ENCODE peak calls at places on chromosomes 13 and 19, in nine cellular contexts. V is T-helper 1 cell; T is left colon; X is stimulated activated effector memory CD8-positive, alpha-beta T cell treated with anti-CD3 and anti-CD28 coated beads, Interleukin-12 subunit alpha, Interleukin-12 subunit beta, amount 100 ng/mL, for 72 hours; D is NCI-H1092; Z is psoas muscle; J is occipital lobe; Q is GM23338; N is stimulated activated CD4-positive, alpha-beta T cell treated with anti-CD3 and anti-CD28 coated beads, Interleukin-4, amount 100 ng/mL, for 1 hour. H is an unnamed sample.

GRCh38 chr13:76019421-76020044 is 383.4 kb downstream of the LMO7 start:
- DNase-seq in Z (no peak), N (no peak), V (no peak), X (no peak), J (peak), D (no peak), Q (peak), T (no peak), H (no peak)

GRCh38 chr13:91702411-91702810 is 304.0 kb downstream of the GPC5 start:
- DNase-seq in J (no peak), Q (no peak), V (no peak), Z (no peak), T (no peak), N (no peak), X (no peak), D (no peak), H (no peak)

GRCh38 chr19:7428651-7429113 is 60.2 kb downstream of the PEX11G start:
- DNase-seq in J (no peak), D (no peak), Z (no peak), N (no peak), V (no peak), T (peak), X (no peak), Q (no peak), H (no peak)

GRCh38 chr13:114141261-114141996 is 9.0 kb upstream of the RASA3 start:
- DNase-seq in Z (no peak), D (no peak), J (no peak), V (no peak), T (no peak), X (no peak), Q (no peak), N (no peak), H (no peak)

GRCh38 chr19:18677156-18677555 is 6.3 kb upstream of the CRTC1 start:
- DNase-seq in T (no peak), Q (no peak), J (no peak), X (no peak), Z (no peak), N (no peak), V (no peak), D (no peak), H (no peak)

GRCh38 chr19:41892173-41892902 is 9.4 kb downstream of the ARHGEF1 start:
- DNase-seq in T (no peak), D (no peak), N (no peak), J (no peak), Q (no peak), V (no peak), X (no peak), Z (no peak), H (no peak)

GRCh38 chr19:2083174-2083854 is 12.8 kb downstream of the MOB3A start:
- DNase-seq in Q (no peak), Z (no peak), D (no peak), V (peak), N (peak), X (peak), J (no peak), T (no peak), H (no peak)

GRCh38 chr19:29878973-29879654 is 62.9 kb upstream of the URI1 start:
- DNase-seq in T (no peak), X (no peak), D (no peak), J (no peak), Q (peak), V (no peak), Z (no peak), N (no peak), H (no peak)

GRCh38 chr19:36215276-36216171 is 618 bp downstream of the ZNF146 start:
- DNase-seq in Z (no peak), Q (peak), V (no peak), N (peak), D (no peak), J (no peak), T (peak), X (no peak), H (no peak)

GRCh38 chr19:42052241-42052863 is 17.7 kb downstream of the GRIK5 start:
- DNase-seq in Z (no peak), N (no peak), T (no peak), D (peak), J (no peak), X (no peak), V (no peak), Q (no peak), H (no peak)

GRCh38 chr19:48490980-48491792 is 20.4 kb downstream of the LMTK3 start:
- DNase-seq in Z (no peak), T (peak), X (no peak), J (no peak), Q (peak), N (peak), V (peak), D (no peak), H (peak)

GRCh38 chr13:24307211-24308067 is 1.9 kb upstream of the C1QTNF9 start:
- DNase-seq in Z (no peak), V (no peak), T (peak), Q (no peak), J (no peak), N (no peak), D (peak), X (no peak), H (no peak)

GRCh38 chr19:1189419-1189818 is 15.4 kb upstream of the SBNO2 start:
- DNase-seq in N (peak), X (peak), D (no peak), J (no peak), Z (no peak), V (no peak), T (no peak), Q (no peak), H (no peak)

H was measured in activated B cell treated with CpG ODN at 0.5 μM for 24 hours.